ENCODE peak calls at places on chromosomes 2 and 18, in ten cellular contexts. Q, T, L, N, R, H, W, J, Z and F are unnamed samples.

GRCh38 chr2:38462121-38462634 is 85.1 kb upstream of the ATL2 start:
- DNase-seq in Q (peak), T (peak), L (no peak), N (peak), R (peak), H (no peak), W (no peak), J (peak), Z (peak), F (no peak)

GRCh38 chr2:119704670-119705120 is 25.7 kb downstream of the TMEM177 start:
- DNase-seq in Q (peak), T (no peak), L (no peak), N (no peak), R (peak), H (no peak), W (no peak), J (no peak), Z (no peak), F (no peak)

GRCh38 chr2:172790404-172790803 is 54.8 kb downstream of the RAPGEF4 start:
- DNase-seq in Q (peak), T (no peak), L (no peak), N (no peak), R (no peak), H (no peak), W (no peak), J (no peak), Z (no peak), F (no peak)

GRCh38 chr2:241817126-241817820 is 8.3 kb downstream of the NEU4 start:
- DNase-seq in Q (no peak), T (peak), L (no peak), N (no peak), R (no peak), H (no peak), W (no peak), J (no peak), Z (no peak), F (no peak)

GRCh38 chr2:30666307-30666874 is 140.9 kb downstream of the CAPN13 start:
- DNase-seq in Q (peak), T (no peak), L (no peak), N (peak), R (no peak), H (peak), W (no peak), J (peak), Z (peak), F (peak)

GRCh38 chr2:65355190-65355831 is 77.1 kb downstream of the SPRED2 start:
- DNase-seq in Q (no peak), T (no peak), L (no peak), N (no peak), R (no peak), H (no peak), W (no peak), J (no peak), Z (peak), F (no peak)

GRCh38 chr2:177164131-177164530 is 48.5 kb upstream of the HNRNPA3 start:
- DNase-seq in Q (no peak), T (no peak), L (no peak), N (no peak), R (no peak), H (no peak), W (no peak), J (peak), Z (no peak), F (no peak)

GRCh38 chr18:11767935-11768334 is 78.9 kb downstream of the GNAL start:
- DNase-seq in Q (no peak), T (no peak), L (no peak), N (no peak), R (no peak), H (no peak), W (no peak), J (no peak), Z (peak), F (no peak)

GRCh38 chr2:240557808-240558207 is at the start of gene ANKMY1:
- DNase-seq in Q (peak), T (peak), L (peak), N (no peak), R (peak), H (peak), W (peak), J (no peak), Z (no peak), F (no peak)

GRCh38 chr2:17658251-17658843 is 95.3 kb downstream of the SMC6 start:
- DNase-seq in Q (peak), T (no peak), L (no peak), N (no peak), R (peak), H (no peak), W (no peak), J (no peak), Z (peak), F (no peak)

GRCh38 chr2:207467716-207468347 is 61.9 kb upstream of the CREB1 start:
- DNase-seq in Q (peak), T (no peak), L (no peak), N (no peak), R (no peak), H (no peak), W (no peak), J (no peak), Z (peak), F (no peak)

GRCh38 chr2:229815858-229816257 is 101.5 kb upstream of the DNER start:
- DNase-seq in Q (peak), T (no peak), L (no peak), N (peak), R (no peak), H (no peak), W (no peak), J (no peak), Z (peak), F (no peak)